ENCODE peak calls at places on chromosome 2, in nine cellular contexts. T is fibroblast of the aortic adventitia, V is RWPE1, J is heart left ventricle, G is fibroblast of lung, C is WERI-Rb-1, X is heart right ventricle, R is PC-3, W is osteocyte. K is an unnamed sample.

GRCh38 chr2:182682210-182682609 is 33.8 kb upstream of the DNAJC10 start:
- DNase-seq in T (no peak), V (no peak), J (no peak), G (no peak), C (no peak), X (no peak), R (no peak), W (no peak), K (no peak)

GRCh38 chr2:158189526-158189925 is 87.8 kb downstream of the UPP2 start:
- DNase-seq in T (no peak), V (no peak), J (no peak), G (no peak), C (no peak), X (no peak), R (no peak), W (no peak), K (no peak)

GRCh38 chr2:41710944-41711343 is 336.9 kb upstream of the PKDCC start:
- DNase-seq in T (peak; percentile 51), V (peak; percentile 45), J (no peak), G (no peak), C (no peak), X (no peak), R (peak; percentile 13), W (no peak), K (no peak)

GRCh38 chr2:52342458-52342857 is 1310.5 kb upstream of the NRXN1 start:
- DNase-seq in T (no peak), V (no peak), J (no peak), G (peak; percentile 76), C (no peak), X (no peak), R (no peak), W (no peak), K (no peak)

GRCh38 chr2:168504323-168504722 is 48.3 kb downstream of the CERS6 start:
- DNase-seq in T (no peak), V (no peak), J (no peak), G (no peak), C (no peak), X (no peak), R (no peak), W (no peak), K (no peak)

GRCh38 chr2:52387937-52388590 is 1356.1 kb upstream of the NRXN1 start:
- DNase-seq in T (no peak), V (no peak), J (no peak), G (no peak), C (no peak), X (no peak), R (no peak), W (no peak), K (no peak)

GRCh38 chr2:29139152-29139551 is 23.9 kb downstream of the CLIP4 start:
- DNase-seq in T (peak; percentile 24), V (no peak), J (no peak), G (no peak), C (no peak), X (no peak), R (peak; percentile 77), W (no peak), K (no peak)

GRCh38 chr2:37501121-37501520 is 156.7 kb downstream of the QPCT start:
- DNase-seq in T (no peak), V (no peak), J (no peak), G (no peak), C (no peak), X (no peak), R (no peak), W (no peak), K (no peak)

GRCh38 chr2:41896186-41896846 is 151.5 kb upstream of the PKDCC start:
- DNase-seq in T (no peak), V (no peak), J (no peak), G (no peak), C (no peak), X (no peak), R (no peak), W (no peak), K (no peak)

GRCh38 chr2:232367591-232368233 is 10.8 kb upstream of the ALPP start:
- DNase-seq in T (no peak), V (no peak), J (no peak), G (no peak), C (peak; percentile 62), X (no peak), R (no peak), W (no peak), K (no peak)

GRCh38 chr2:100620481-100620880 is 57.7 kb downstream of the PDCL3 start:
- DNase-seq in T (no peak), V (no peak), J (no peak), G (no peak), C (no peak), X (no peak), R (no peak), W (no peak), K (peak; percentile 39)

GRCh38 chr2:233470007-233470687 is 96.4 kb downstream of the USP40 start:
- DNase-seq in T (peak; percentile 3), V (no peak), J (peak; percentile 86), G (peak; percentile 72), C (peak; percentile 3), X (peak; percentile 78), R (no peak), W (no peak), K (peak; percentile 61)

GRCh38 chr2:172447811-172448493 is 20.6 kb downstream of the ITGA6 start:
- DNase-seq in T (no peak), V (no peak), J (no peak), G (no peak), C (no peak), X (no peak), R (peak; percentile 9), W (no peak), K (no peak)

GRCh38 chr2:231900486-231900942 is 25.7 kb downstream of the NPPC start:
- DNase-seq in T (peak; percentile 56), V (no peak), J (peak; percentile 47), G (peak; percentile 58), C (peak; percentile 92), X (peak; percentile 79), R (peak; percentile 90), W (peak; percentile 92), K (peak; percentile 83)

GRCh38 chr2:59879700-59880131 is 673.7 kb downstream of the BCL11A start:
- DNase-seq in T (no peak), V (no peak), J (no peak), G (no peak), C (no peak), X (no peak), R (no peak), W (no peak), K (no peak)

GRCh38 chr2:236545814-236546480 is 23.7 kb upstream of the ACKR3 start:
- DNase-seq in T (no peak), V (no peak), J (no peak), G (no peak), C (no peak), X (no peak), R (no peak), W (no peak), K (no peak)

GRCh38 chr2:231707625-231708049 is 688 bp upstream of the PTMA start:
- DNase-seq in T (peak; percentile 47), V (no peak), J (no peak), G (peak; percentile 54), C (no peak), X (no peak), R (no peak), W (peak; percentile 89), K (peak; percentile 78)

GRCh38 chr2:177314194-177314593 is 49.7 kb upstream of the NFE2L2 start:
- DNase-seq in T (peak; percentile 98), V (peak; percentile 31), J (no peak), G (peak; percentile 98), C (no peak), X (no peak), R (peak; percentile 52), W (no peak), K (no peak)
- TF ChIP-seq CTCF in T (no peak), V (no peak), J (no peak), G (no peak), C (no peak), X (no peak), R (no peak), W (no peak), K (no peak)

DNA sequence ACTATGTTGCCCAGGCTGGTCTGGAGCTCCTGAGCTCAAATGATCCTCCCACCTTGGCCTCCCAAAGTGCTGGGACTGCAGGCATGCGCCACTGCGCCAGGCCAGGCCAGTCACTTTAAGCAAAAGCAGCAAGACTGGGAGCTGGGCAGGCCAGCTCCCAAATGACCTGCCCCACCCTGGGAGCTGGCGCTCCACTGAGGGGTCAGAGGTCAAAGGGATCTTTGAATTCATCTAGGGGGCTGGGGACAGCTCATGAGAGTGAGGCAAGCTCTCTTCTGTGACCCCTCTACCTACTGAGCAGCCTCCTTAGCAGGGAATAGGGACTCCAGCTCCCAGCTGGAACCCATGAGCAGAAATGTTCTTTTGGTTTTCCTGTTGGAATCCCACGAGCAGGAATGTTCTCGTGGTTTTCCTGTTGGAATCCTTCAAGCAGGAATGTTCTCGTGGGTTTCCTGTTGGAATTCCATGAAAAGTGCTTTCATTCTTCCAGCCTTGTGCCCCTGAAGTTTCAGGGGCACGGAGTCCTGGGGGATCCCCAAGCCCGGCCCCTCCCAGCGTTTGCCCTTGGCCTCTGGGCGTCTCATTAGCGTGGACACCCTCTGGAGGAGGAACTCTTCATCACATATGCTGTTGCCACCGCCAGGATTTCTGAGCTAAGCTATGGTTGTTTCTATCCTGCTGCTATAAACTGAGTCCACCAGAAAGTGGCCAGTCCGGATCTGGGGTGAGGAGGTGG is 162.0 kb upstream of the HAAO start:
- DNase-seq in T (peak; percentile 81), V (no peak), J (no peak), G (peak; percentile 59), C (no peak), X (no peak), R (no peak), W (no peak), K (no peak)
- TF ChIP-seq CTCF in T (no peak), V (no peak), J (no peak), G (no peak), C (no peak), X (no peak), R (no peak), W (peak; percentile 19), K (no peak)

DNA sequence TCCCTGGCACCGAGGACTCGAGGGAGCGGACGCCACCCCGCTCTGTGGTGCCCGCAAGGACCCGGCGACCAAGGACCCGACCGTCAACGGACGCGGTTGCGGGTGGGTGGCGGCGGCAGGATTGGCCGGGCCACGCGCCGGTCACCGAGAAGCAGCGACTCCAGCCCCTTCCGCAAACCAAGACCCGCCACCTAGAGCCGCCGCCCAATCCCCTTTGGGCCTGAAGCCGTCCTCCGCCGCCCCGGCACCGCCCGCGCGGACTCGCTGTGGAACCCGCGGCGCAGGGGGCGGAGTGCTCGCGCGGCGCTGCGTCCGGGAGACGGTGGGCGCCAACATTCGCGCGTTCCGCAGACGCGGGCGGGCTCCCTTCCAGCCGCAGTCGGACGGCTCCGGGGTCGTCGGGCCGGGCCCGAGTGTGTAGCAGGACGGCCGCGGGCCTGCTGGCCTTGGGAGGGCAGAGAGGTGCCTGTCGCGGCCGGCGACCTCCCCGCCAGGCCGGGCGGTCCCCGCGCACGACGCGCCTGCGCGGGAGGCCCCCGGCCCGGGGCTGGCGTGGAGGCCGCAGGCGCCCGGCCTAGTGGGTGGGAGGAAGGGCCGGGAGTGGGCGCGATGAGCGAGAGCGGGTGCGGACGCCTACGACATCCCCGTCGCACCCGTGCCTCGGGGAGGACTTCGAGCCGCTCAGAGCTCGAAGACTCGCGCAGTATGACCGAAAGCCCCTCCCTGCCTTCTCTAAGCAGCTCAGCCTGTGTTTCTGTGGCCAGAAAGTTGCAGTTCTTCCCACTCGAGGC is at the start of the genes FAM228B and PFN4:
- DNase-seq in T (peak; percentile 76), V (peak; percentile 79), J (peak; percentile 92), G (peak; percentile 81), C (peak; percentile 97), X (peak; percentile 92), R (peak; percentile 84), W (peak; percentile 93), K (peak; percentile 83)
- TF ChIP-seq CTCF in T (no peak), V (no peak), J (no peak), G (no peak), C (no peak), X (no peak), R (no peak), W (no peak), K (no peak)

GRCh38 chr2:85873679-85874078 is 15.1 kb downstream of the ST3GAL5 start:
- DNase-seq in T (no peak), V (no peak), J (no peak), G (no peak), C (peak; percentile 21), X (no peak), R (no peak), W (no peak), K (no peak)
- TF ChIP-seq CTCF in T (peak; percentile 26), V (no peak), J (no peak), G (no peak), C (peak; percentile 51), X (peak; percentile 10), R (peak; percentile 42), W (peak; percentile 21), K (peak; percentile 52)